ENCODE peak calls at places on chromosomes 2 and 18, in nine cellular contexts. M, J, R, F, P, S, X, Y and U are unnamed samples.

GRCh38 chr2:26757873-26758789 is 6.0 kb upstream of the SLC35F6 start:
- DNase-seq in M (no peak), J (peak; percentile 87), Y (no peak), R (no peak), F (no peak), S (peak; percentile 92), X (no peak), P (peak; percentile 92), U (peak; percentile 90)

GRCh38 chr2:239832101-239832994 is 192.8 kb downstream of the NDUFA10 start:
- DNase-seq in Y (no peak), X (no peak), S (no peak), R (no peak), J (no peak), M (no peak), F (no peak), P (no peak), U (no peak)

GRCh38 chr18:3395466-3395865 is 54.5 kb upstream of the TGIF1 start:
- DNase-seq in Y (no peak), X (no peak), R (no peak), P (no peak), F (no peak), J (no peak), S (no peak), M (no peak), U (no peak)

GRCh38 chr2:141611981-141612380 is 518.8 kb downstream of the LRP1B start:
- DNase-seq in M (no peak), P (no peak), J (no peak), X (no peak), F (no peak), R (no peak), Y (no peak), S (no peak), U (no peak)

GRCh38 chr2:172052000-172052983 is 33.0 kb upstream of the DLX1 start:
- DNase-seq in P (peak; percentile 98), S (peak; percentile 17), M (no peak), X (no peak), J (no peak), R (peak; percentile 77), F (no peak), Y (no peak), U (no peak)

GRCh38 chr2:119233326-119234020 is 9.8 kb downstream of the STEAP3 start:
- DNase-seq in J (peak; percentile 21), Y (no peak), S (peak; percentile 21), R (no peak), M (no peak), X (no peak), P (no peak), F (no peak), U (no peak)

GRCh38 chr18:79680100-79680879 is 687 bp downstream of the CTDP1 start:
- DNase-seq in P (peak; percentile 41), Y (peak; percentile 50), R (no peak), M (peak; percentile 41), S (peak; percentile 13), J (peak; percentile 20), F (peak; percentile 74), X (peak; percentile 10), U (no peak)

GRCh38 chr2:241532733-241533601 is 24.6 kb upstream of the STK25 start:
- DNase-seq in M (no peak), J (no peak), P (no peak), F (no peak), R (no peak), Y (no peak), S (no peak), X (no peak), U (no peak)

GRCh38 chr2:11617984-11618707 is 51.8 kb downstream of the NTSR2 start:
- DNase-seq in M (no peak), X (no peak), Y (no peak), S (no peak), P (no peak), F (no peak), J (no peak), R (no peak), U (no peak)

GRCh38 chr2:140643761-140644187 is 1487.0 kb downstream of the LRP1B start:
- DNase-seq in J (no peak), F (no peak), Y (no peak), R (no peak), P (no peak), M (no peak), X (no peak), S (peak; percentile 4), U (no peak)

GRCh38 chr18:31819106-31819924 is 58.6 kb upstream of the SLC25A52 start:
- DNase-seq in F (no peak), S (peak; percentile 10), P (peak; percentile 59), R (peak; percentile 8), Y (peak; percentile 69), J (no peak), X (no peak), M (no peak), U (no peak)